ENCODE peak calls at places on chromosome 18, in nine cellular contexts. One of them, this sample, is unnamed.

GRCh38 chr18:79792988-79793355 is 4.8 kb upstream of the KCNG2 start:
- DNase-seq in RWPE2: no peak
- DNase-seq in ovary: no peak
- DNase-seq in cardiac muscle cell: no peak
- DNase-seq in colonic mucosa: no peak
- DNase-seq in OCI-LY7: no peak
- DNase-seq in endodermal cell: no peak
- DNase-seq in fibroblast of lung: no peak
- DNase-seq in IMR-90: no peak
- DNase-seq in this sample: no peak

GRCh38 chr18:24443870-24444269 is 16.6 kb upstream of the HRH4 start:
- DNase-seq in RWPE2: no peak
- DNase-seq in ovary: no peak
- DNase-seq in cardiac muscle cell: no peak
- DNase-seq in colonic mucosa: no peak
- DNase-seq in OCI-LY7: no peak
- DNase-seq in endodermal cell: no peak
- DNase-seq in fibroblast of lung: no peak
- DNase-seq in IMR-90: no peak
- DNase-seq in this sample: peak; percentile 42

GRCh38 chr18:44792456-44793080 is 111.9 kb downstream of the SETBP1 start:
- DNase-seq in RWPE2: no peak
- DNase-seq in ovary: no peak
- DNase-seq in cardiac muscle cell: peak; percentile 23
- DNase-seq in colonic mucosa: no peak
- DNase-seq in OCI-LY7: no peak
- DNase-seq in endodermal cell: no peak
- DNase-seq in fibroblast of lung: peak; percentile 72
- DNase-seq in IMR-90: peak; percentile 19
- DNase-seq in this sample: no peak

GRCh38 chr18:79272916-79273315 is 122.8 kb upstream of the NFATC1 start:
- DNase-seq in RWPE2: no peak
- DNase-seq in ovary: no peak
- DNase-seq in cardiac muscle cell: peak; percentile 1
- DNase-seq in colonic mucosa: no peak
- DNase-seq in OCI-LY7: no peak
- DNase-seq in endodermal cell: no peak
- DNase-seq in fibroblast of lung: no peak
- DNase-seq in IMR-90: no peak
- DNase-seq in this sample: no peak

GRCh38 chr18:39635966-39636365 is 2070.4 kb upstream of the CELF4 start:
- DNase-seq in RWPE2: no peak
- DNase-seq in ovary: no peak
- DNase-seq in cardiac muscle cell: peak; percentile 12
- DNase-seq in colonic mucosa: no peak
- DNase-seq in OCI-LY7: no peak
- DNase-seq in endodermal cell: no peak
- DNase-seq in fibroblast of lung: peak; percentile 16
- DNase-seq in IMR-90: no peak
- DNase-seq in this sample: no peak

GRCh38 chr18:25074925-25075693 is 276.9 kb downstream of the ZNF521 start:
- DNase-seq in RWPE2: no peak
- DNase-seq in ovary: no peak
- DNase-seq in cardiac muscle cell: no peak
- DNase-seq in colonic mucosa: no peak
- DNase-seq in OCI-LY7: no peak
- DNase-seq in endodermal cell: peak; percentile 60
- DNase-seq in fibroblast of lung: no peak
- DNase-seq in IMR-90: no peak
- DNase-seq in this sample: no peak

GRCh38 chr18:53991202-53991601 is 233.3 kb downstream of the MBD2 start:
- DNase-seq in RWPE2: no peak
- DNase-seq in ovary: no peak
- DNase-seq in cardiac muscle cell: peak; percentile 91
- DNase-seq in colonic mucosa: no peak
- DNase-seq in OCI-LY7: no peak
- DNase-seq in endodermal cell: no peak
- DNase-seq in fibroblast of lung: peak; percentile 85
- DNase-seq in IMR-90: no peak
- DNase-seq in this sample: no peak

GRCh38 chr18:26435415-26436095 is 112.8 kb downstream of the KCTD1 start:
- DNase-seq in RWPE2: no peak
- DNase-seq in ovary: no peak
- DNase-seq in cardiac muscle cell: no peak
- DNase-seq in colonic mucosa: no peak
- DNase-seq in OCI-LY7: no peak
- DNase-seq in endodermal cell: no peak
- DNase-seq in fibroblast of lung: no peak
- DNase-seq in IMR-90: no peak
- DNase-seq in this sample: no peak

GRCh38 chr18:34694611-34695165 is 15.4 kb upstream of the DTNA start:
- DNase-seq in RWPE2: no peak
- DNase-seq in ovary: no peak
- DNase-seq in cardiac muscle cell: peak; percentile 61
- DNase-seq in colonic mucosa: no peak
- DNase-seq in OCI-LY7: no peak
- DNase-seq in endodermal cell: no peak
- DNase-seq in fibroblast of lung: no peak
- DNase-seq in IMR-90: peak; percentile 13
- DNase-seq in this sample: no peak

GRCh38 chr18:12890500-12890899 is 6.5 kb upstream of the PTPN2 start:
- DNase-seq in RWPE2: no peak
- DNase-seq in ovary: no peak
- DNase-seq in cardiac muscle cell: no peak
- DNase-seq in colonic mucosa: no peak
- DNase-seq in OCI-LY7: no peak
- DNase-seq in endodermal cell: no peak
- DNase-seq in fibroblast of lung: no peak
- DNase-seq in IMR-90: no peak
- DNase-seq in this sample: peak; percentile 37

GRCh38 chr18:34122724-34123334 is 101.9 kb downstream of the NOL4 start:
- DNase-seq in RWPE2: no peak
- DNase-seq in ovary: no peak
- DNase-seq in cardiac muscle cell: peak; percentile 56
- DNase-seq in colonic mucosa: peak; percentile 32
- DNase-seq in OCI-LY7: peak; percentile 68
- DNase-seq in endodermal cell: peak; percentile 66
- DNase-seq in fibroblast of lung: peak; percentile 56
- DNase-seq in IMR-90: peak; percentile 53
- DNase-seq in this sample: peak; percentile 77

GRCh38 chr18:50973367-50974126 is 5.7 kb downstream of the ELAC1 start:
- DNase-seq in RWPE2: no peak
- DNase-seq in ovary: no peak
- DNase-seq in cardiac muscle cell: peak; percentile 50
- DNase-seq in colonic mucosa: no peak
- DNase-seq in OCI-LY7: no peak
- DNase-seq in endodermal cell: no peak
- DNase-seq in fibroblast of lung: peak; percentile 45
- DNase-seq in IMR-90: peak; percentile 79
- DNase-seq in this sample: no peak

GRCh38 chr18:62982600-62983251 is 267.4 kb downstream of the PHLPP1 start:
- DNase-seq in RWPE2: no peak
- DNase-seq in ovary: peak; percentile 61
- DNase-seq in cardiac muscle cell: peak; percentile 70
- DNase-seq in colonic mucosa: peak; percentile 64
- DNase-seq in OCI-LY7: peak; percentile 49
- DNase-seq in endodermal cell: peak; percentile 90
- DNase-seq in fibroblast of lung: peak; percentile 38
- DNase-seq in IMR-90: peak; percentile 63
- DNase-seq in this sample: peak; percentile 73

GRCh38 chr18:12765127-12765526 is 62.3 kb downstream of the PSMG2 start:
- DNase-seq in RWPE2: peak; percentile 72
- DNase-seq in ovary: no peak
- DNase-seq in cardiac muscle cell: no peak
- DNase-seq in colonic mucosa: no peak
- DNase-seq in OCI-LY7: no peak
- DNase-seq in endodermal cell: no peak
- DNase-seq in fibroblast of lung: no peak
- DNase-seq in IMR-90: no peak
- DNase-seq in this sample: no peak

GRCh38 chr18:74375999-74376398 is 60.4 kb downstream of the C18orf63 start:
- DNase-seq in RWPE2: no peak
- DNase-seq in ovary: no peak
- DNase-seq in cardiac muscle cell: no peak
- DNase-seq in colonic mucosa: peak; percentile 12
- DNase-seq in OCI-LY7: no peak
- DNase-seq in endodermal cell: no peak
- DNase-seq in fibroblast of lung: no peak
- DNase-seq in IMR-90: peak; percentile 7
- DNase-seq in this sample: no peak

GRCh38 chr18:50695431-50696176 is 124.2 kb downstream of the MRO start:
- DNase-seq in RWPE2: no peak
- DNase-seq in ovary: no peak
- DNase-seq in cardiac muscle cell: no peak
- DNase-seq in colonic mucosa: no peak
- DNase-seq in OCI-LY7: no peak
- DNase-seq in endodermal cell: no peak
- DNase-seq in fibroblast of lung: no peak
- DNase-seq in IMR-90: no peak
- DNase-seq in this sample: no peak

GRCh38 chr18:11163668-11164067 is 14.3 kb upstream of the PIEZO2 start:
- DNase-seq in RWPE2: no peak
- DNase-seq in ovary: no peak
- DNase-seq in cardiac muscle cell: peak; percentile 54
- DNase-seq in colonic mucosa: no peak
- DNase-seq in OCI-LY7: no peak
- DNase-seq in endodermal cell: peak; percentile 79
- DNase-seq in fibroblast of lung: no peak
- DNase-seq in IMR-90: peak; percentile 36
- DNase-seq in this sample: peak; percentile 23

GRCh38 chr18:11981633-11982366 is 493 bp downstream of the IMPA2 start:
- DNase-seq in RWPE2: no peak
- DNase-seq in ovary: peak; percentile 75
- DNase-seq in cardiac muscle cell: peak; percentile 34
- DNase-seq in colonic mucosa: peak; percentile 67
- DNase-seq in OCI-LY7: peak; percentile 45
- DNase-seq in endodermal cell: peak; percentile 88
- DNase-seq in fibroblast of lung: peak; percentile 16
- DNase-seq in IMR-90: peak; percentile 19
- DNase-seq in this sample: peak; percentile 49

GRCh38 chr18:41992066-41992465 is 37.0 kb downstream of the PIK3C3 start:
- DNase-seq in RWPE2: no peak
- DNase-seq in ovary: no peak
- DNase-seq in cardiac muscle cell: no peak
- DNase-seq in colonic mucosa: no peak
- DNase-seq in OCI-LY7: no peak
- DNase-seq in endodermal cell: no peak
- DNase-seq in fibroblast of lung: peak; percentile 35
- DNase-seq in IMR-90: no peak
- DNase-seq in this sample: peak; percentile 7
- H3K4me3 ChIP-seq in RWPE2: no peak overlapping the region
- H3K4me3 ChIP-seq in ovary: no peak overlapping the region
- H3K4me3 ChIP-seq in cardiac muscle cell: no peak overlapping the region
- H3K4me3 ChIP-seq in colonic mucosa: no peak overlapping the region
- H3K4me3 ChIP-seq in OCI-LY7: no peak overlapping the region
- H3K4me3 ChIP-seq in endodermal cell: no peak overlapping the region
- H3K4me3 ChIP-seq in fibroblast of lung: no peak overlapping the region
- H3K4me3 ChIP-seq in IMR-90: no peak overlapping the region
- H3K4me3 ChIP-seq in this sample: no peak overlapping the region

GRCh38 chr18:48105317-48105716 is 174.9 kb upstream of the SMAD2 start:
- DNase-seq in RWPE2: no peak
- DNase-seq in ovary: no peak
- DNase-seq in cardiac muscle cell: no peak
- DNase-seq in colonic mucosa: no peak
- DNase-seq in OCI-LY7: no peak
- DNase-seq in endodermal cell: no peak
- DNase-seq in fibroblast of lung: no peak
- DNase-seq in IMR-90: no peak
- DNase-seq in this sample: no peak
- TF ChIP-seq CTCF in RWPE2: no peak
- TF ChIP-seq CTCF in ovary: no peak
- TF ChIP-seq CTCF in cardiac muscle cell: no peak
- TF ChIP-seq CTCF in colonic mucosa: no peak
- TF ChIP-seq CTCF in OCI-LY7: peak; percentile 10
- TF ChIP-seq CTCF in endodermal cell: peak; percentile 62
- TF ChIP-seq CTCF in fibroblast of lung: no peak
- TF ChIP-seq CTCF in IMR-90: no peak
- TF ChIP-seq CTCF in this sample: no peak

GRCh38 chr18:23053756-23054457 is 81.4 kb upstream of the CABLES1 start:
- DNase-seq in RWPE2: no peak
- DNase-seq in ovary: no peak
- DNase-seq in cardiac muscle cell: peak; percentile 73
- DNase-seq in colonic mucosa: no peak
- DNase-seq in OCI-LY7: no peak
- DNase-seq in endodermal cell: peak; percentile 89
- DNase-seq in fibroblast of lung: peak; percentile 76
- DNase-seq in IMR-90: peak; percentile 72
- DNase-seq in this sample: no peak
- H3K4me3 ChIP-seq in RWPE2: no peak overlapping the region
- H3K4me3 ChIP-seq in ovary: no peak overlapping the region
- H3K4me3 ChIP-seq in cardiac muscle cell: no peak overlapping the region
- H3K4me3 ChIP-seq in colonic mucosa: no peak overlapping the region
- H3K4me3 ChIP-seq in OCI-LY7: no peak overlapping the region
- H3K4me3 ChIP-seq in endodermal cell: no peak overlapping the region
- H3K4me3 ChIP-seq in fibroblast of lung: no peak overlapping the region
- H3K4me3 ChIP-seq in IMR-90: no peak overlapping the region
- H3K4me3 ChIP-seq in this sample: no peak overlapping the region

DNA sequence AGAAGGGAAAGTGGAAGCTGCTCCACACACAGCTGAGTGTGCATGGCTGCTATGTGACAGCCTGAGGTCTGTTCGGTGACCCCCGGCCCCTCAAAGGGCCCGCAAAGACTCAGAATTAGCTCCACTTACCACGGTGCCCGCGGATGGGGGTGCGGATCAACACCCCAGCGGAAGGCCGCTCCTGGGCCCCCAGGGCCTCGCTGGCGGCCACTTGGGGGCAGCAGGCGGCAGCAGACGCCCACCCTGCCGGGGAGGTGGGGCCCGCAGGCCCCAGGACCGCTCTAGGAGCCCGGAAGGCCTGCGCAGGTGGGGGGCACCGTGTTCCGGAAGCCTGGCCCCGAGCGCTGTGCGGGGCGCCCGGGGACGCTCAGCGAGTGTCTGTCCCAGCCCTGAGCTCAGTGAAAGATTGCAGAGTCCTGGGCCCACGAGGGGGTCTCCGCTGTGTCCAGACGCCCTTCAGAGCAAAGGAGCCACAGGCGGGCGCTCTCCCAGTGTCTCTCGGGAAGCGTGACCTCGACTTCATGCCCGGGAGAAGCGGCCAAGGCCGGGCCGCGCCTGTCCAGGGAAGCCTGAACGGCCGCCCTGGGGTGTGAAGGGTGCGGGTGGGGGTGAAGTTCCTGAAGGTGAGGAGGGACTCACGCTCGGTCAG is 118.6 kb downstream of the VAPA start:
- DNase-seq in RWPE2: no peak
- DNase-seq in ovary: peak; percentile 58
- DNase-seq in cardiac muscle cell: no peak
- DNase-seq in colonic mucosa: no peak
- DNase-seq in OCI-LY7: no peak
- DNase-seq in endodermal cell: peak; percentile 84
- DNase-seq in fibroblast of lung: peak; percentile 17
- DNase-seq in IMR-90: no peak
- DNase-seq in this sample: no peak
- TF ChIP-seq CTCF in RWPE2: no peak
- TF ChIP-seq CTCF in ovary: no peak
- TF ChIP-seq CTCF in cardiac muscle cell: peak; percentile 47
- TF ChIP-seq CTCF in colonic mucosa: no peak
- TF ChIP-seq CTCF in OCI-LY7: peak; percentile 24
- TF ChIP-seq CTCF in endodermal cell: peak; percentile 85
- TF ChIP-seq CTCF in fibroblast of lung: peak; percentile 12
- TF ChIP-seq CTCF in IMR-90: no peak
- TF ChIP-seq CTCF in this sample: no peak